ENCODE peak calls at places on chromosomes 11 and 22, in five cellular contexts. X, L, T, K and H are unnamed samples.

GRCh38 chr22:48868554-48868953 is 959.1 kb downstream of the BRD1 start:
- DNase-seq in L (no peak), X (no peak), K (no peak), T (no peak), H (peak)

GRCh38 chr11:27699242-27699925 is 871 bp downstream of the BDNF start:
- DNase-seq in T (no peak), K (no peak), L (peak), X (no peak), H (peak)

GRCh38 chr11:130720232-130720787 is 196.0 kb downstream of the SNX19 start:
- DNase-seq in T (no peak), X (no peak), K (no peak), L (no peak), H (no peak)

GRCh38 chr11:12087075-12087775 is 23.2 kb upstream of the MICAL2 start:
- DNase-seq in X (no peak), T (no peak), L (no peak), K (no peak), H (no peak)

GRCh38 chr22:22343603-22344276 is 99.2 kb downstream of the VPREB1 start:
- DNase-seq in L (no peak), X (no peak), T (no peak), K (no peak), H (no peak)

GRCh38 chr11:1077033-1077416 is 2.4 kb downstream of the MUC2 start:
- DNase-seq in T (no peak), X (no peak), L (no peak), K (no peak), H (no peak)

GRCh38 chr11:69562816-69563215 is 78.1 kb upstream of the CCND1 start:
- DNase-seq in X (peak), T (no peak), L (no peak), K (no peak), H (peak)

GRCh38 chr11:120932305-120932905 is 91.5 kb upstream of the TBCEL start:
- DNase-seq in L (peak), T (no peak), X (no peak), K (no peak), H (no peak)

GRCh38 chr11:65482306-65482850 is 16.5 kb upstream of the MALAT1 start:
- DNase-seq in L (no peak), K (no peak), T (no peak), X (peak), H (no peak)

GRCh38 chr11:61891331-61892084 is at the start of gene FADS3:
- DNase-seq in L (peak), T (no peak), K (peak), X (peak), H (no peak)

GRCh38 chr11:134181707-134182106 is 42.1 kb downstream of the NCAPD3 start:
- DNase-seq in T (no peak), L (no peak), K (peak), X (no peak), H (no peak)

GRCh38 chr22:36322602-36322915 is 65.2 kb downstream of the MYH9 start:
- DNase-seq in X (no peak), L (no peak), T (no peak), K (no peak), H (no peak)

GRCh38 chr11:75272391-75272790 is 31.8 kb downstream of the TPBGL start:
- DNase-seq in L (no peak), X (peak), T (no peak), K (no peak), H (no peak)

GRCh38 chr11:7640826-7641225 is 32.5 kb downstream of the CYB5R2 start:
- DNase-seq in L (no peak), X (no peak), K (no peak), T (no peak), H (no peak)

GRCh38 chr11:27291302-27291889 is 71.6 kb downstream of the CCDC34 start:
- DNase-seq in T (no peak), K (no peak), L (peak), X (no peak), H (no peak)

GRCh38 chr11:105229758-105230157 is 90.2 kb upstream of the CARD18 start:
- DNase-seq in X (no peak), L (no peak), K (no peak), T (no peak), H (no peak)

GRCh38 chr11:118001494-118001971 is 15.3 kb downstream of the IL10RA start:
- DNase-seq in X (no peak), T (no peak), L (no peak), K (no peak), H (no peak)

GRCh38 chr22:37752189-37753061 is 55.3 kb upstream of the GCAT start:
- DNase-seq in T (no peak), K (peak), L (peak), X (peak), H (no peak)

GRCh38 chr11:131932584-131933360 is 562.4 kb downstream of the NTM start:
- DNase-seq in K (no peak), T (no peak), L (no peak), X (no peak), H (no peak)

GRCh38 chr11:68524213-68524612 is 63.7 kb downstream of the PPP6R3 start:
- DNase-seq in K (no peak), T (no peak), X (no peak), L (no peak), H (no peak)

GRCh38 chr11:76047766-76048165 is 158.5 kb downstream of the WNT11 start:
- DNase-seq in X (no peak), K (no peak), L (no peak), T (no peak), H (no peak)

GRCh38 chr22:11066458-11067285 is 4461.3 kb upstream of the OR11H1 start:
- DNase-seq in K (no peak), T (peak), X (peak), L (no peak), H (no peak)

GRCh38 chr11:3192511-3193372 is 25.9 kb downstream of the MRGPRG start:
- DNase-seq in K (no peak), T (no peak), X (peak), L (no peak), H (no peak)

GRCh38 chr22:43173566-43173965 is 13.4 kb downstream of the TTLL12 start:
- DNase-seq in X (no peak), T (no peak), K (no peak), L (no peak), H (no peak)
- TF ChIP-seq CTCF in X (no peak), T (no peak), K (no peak), L (no peak), H (no peak)

GRCh38 chr11:80722616-80723015 is 1281.8 kb upstream of the TENM4 start:
- DNase-seq in K (no peak), X (no peak), L (no peak), T (no peak), H (no peak)
- TF ChIP-seq CTCF in K (no peak), X (no peak), L (no peak), T (no peak), H (no peak)

DNA sequence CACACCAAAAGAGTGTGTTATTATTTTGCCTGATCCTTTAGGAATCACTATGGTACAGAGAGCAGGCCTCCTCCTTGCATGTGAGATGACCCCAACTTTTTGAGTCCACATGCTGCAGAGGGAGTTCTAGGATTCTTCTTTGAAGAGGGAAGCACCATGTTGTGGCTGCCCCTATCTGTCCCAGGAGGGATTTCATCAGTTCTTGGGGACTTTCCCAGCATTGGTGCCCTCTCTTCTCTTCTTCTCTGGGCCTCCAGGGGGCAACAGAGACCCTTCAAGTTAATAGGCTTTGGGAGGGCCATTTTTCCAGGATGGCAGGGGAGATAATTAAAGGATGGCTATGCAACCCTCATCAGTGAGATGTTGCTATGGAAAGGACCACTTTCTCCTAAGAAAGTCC is 3.6 kb downstream of the MMP1 start:
- DNase-seq in L (peak), K (no peak), T (no peak), X (no peak), H (no peak)
- TF ChIP-seq CTCF in L (peak), K (peak), T (no peak), X (peak), H (peak)

GRCh38 chr11:96141649-96142048 is 201.3 kb downstream of the MAML2 start:
- DNase-seq in K (no peak), T (no peak), X (no peak), L (no peak), H (no peak)
- TF ChIP-seq CTCF in K (no peak), T (no peak), X (no peak), L (no peak), H (no peak)

DNA sequence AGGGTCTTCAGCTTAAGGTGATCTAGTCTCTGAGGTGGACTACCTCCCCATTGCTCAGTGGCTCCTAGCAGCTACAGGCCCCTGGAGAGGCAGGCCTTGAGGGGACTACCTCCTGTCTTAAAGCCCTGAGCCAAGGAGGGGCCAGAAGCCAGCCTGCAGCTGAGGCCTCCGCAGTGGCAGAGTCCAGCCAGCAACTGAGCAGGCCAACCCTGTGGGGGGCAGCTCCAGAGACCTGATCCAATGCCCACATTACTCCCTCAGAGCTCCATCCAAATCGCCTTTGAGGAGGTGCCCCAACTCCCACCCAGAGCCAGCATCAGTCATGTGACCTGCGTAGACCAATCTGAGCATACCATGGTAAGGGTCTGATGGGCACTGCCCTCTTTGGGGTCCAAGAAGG is 2.7 kb downstream of the C2CD2L start:
- DNase-seq in X (no peak), T (no peak), K (no peak), L (no peak), H (peak)
- TF ChIP-seq CTCF in X (no peak), T (no peak), K (no peak), L (no peak), H (no peak)

DNA sequence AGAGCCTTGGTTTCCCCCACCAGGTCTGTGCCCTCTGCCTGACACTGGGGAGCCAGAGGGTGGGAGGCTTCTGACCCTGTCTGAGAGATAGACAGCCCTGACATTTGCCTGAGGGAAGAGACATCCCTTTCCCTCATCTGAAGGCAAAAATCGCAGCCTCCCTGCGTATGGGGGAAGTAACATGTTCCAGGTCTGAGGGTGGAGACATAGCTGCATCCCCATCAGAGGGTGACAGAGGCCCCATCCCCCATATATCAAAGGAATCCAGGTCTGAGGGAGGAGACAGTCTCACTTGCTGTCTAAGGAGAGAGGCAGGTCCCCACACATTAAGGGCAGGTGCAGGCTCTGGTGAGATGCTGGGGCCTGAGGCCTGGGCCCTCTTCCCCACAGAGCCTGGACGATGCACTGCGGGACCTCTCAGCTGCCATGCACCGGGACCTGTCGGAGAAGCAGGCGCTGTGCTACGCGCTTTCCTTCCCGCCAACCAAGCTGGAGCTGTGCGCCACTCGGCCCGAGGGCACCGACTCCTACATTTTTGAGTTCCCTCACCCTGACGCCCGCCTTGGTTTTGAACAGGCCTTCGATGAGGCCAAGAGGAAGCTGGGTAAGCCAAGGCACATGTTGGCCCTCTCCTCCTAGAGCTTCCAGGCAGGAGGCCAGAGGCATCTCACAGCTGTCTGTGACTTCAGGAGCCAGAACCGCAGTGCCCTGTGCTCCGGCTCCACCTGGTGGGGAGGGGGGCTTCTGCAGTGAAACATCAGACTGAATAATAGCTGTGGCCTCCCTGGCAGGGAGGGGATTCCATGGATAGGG is 16.1 kb upstream of the RELT start:
- DNase-seq in X (no peak), K (no peak), L (peak), T (no peak), H (no peak)
- TF ChIP-seq CTCF in X (no peak), K (peak), L (peak), T (no peak), H (peak)

GRCh38 chr11:111307472-111308108 is 9.2 kb downstream of the POU2AF3 start:
- DNase-seq in K (no peak), X (no peak), T (no peak), L (no peak), H (no peak)
- TF ChIP-seq CTCF in K (no peak), X (no peak), T (no peak), L (no peak), H (no peak)

GRCh38 chr22:28442951-28443876 is 236.4 kb downstream of the TTC28 start:
- DNase-seq in L (peak), X (peak), K (peak), T (no peak), H (no peak)

GRCh38 chr22:28441720-28442263 is 237.8 kb downstream of the TTC28 start:
- DNase-seq in X (no peak), T (no peak), K (no peak), L (peak), H (no peak)

GRCh38 chr22:28438183-28438778 is 241.4 kb downstream of the TTC28 start:
- DNase-seq in K (no peak), L (no peak), T (no peak), X (no peak), H (no peak)

GRCh38 chr22:28442264-28442950 is 237.2 kb downstream of the TTC28 start:
- DNase-seq in L (peak), T (no peak), K (peak), X (peak), H (peak)

DNA sequence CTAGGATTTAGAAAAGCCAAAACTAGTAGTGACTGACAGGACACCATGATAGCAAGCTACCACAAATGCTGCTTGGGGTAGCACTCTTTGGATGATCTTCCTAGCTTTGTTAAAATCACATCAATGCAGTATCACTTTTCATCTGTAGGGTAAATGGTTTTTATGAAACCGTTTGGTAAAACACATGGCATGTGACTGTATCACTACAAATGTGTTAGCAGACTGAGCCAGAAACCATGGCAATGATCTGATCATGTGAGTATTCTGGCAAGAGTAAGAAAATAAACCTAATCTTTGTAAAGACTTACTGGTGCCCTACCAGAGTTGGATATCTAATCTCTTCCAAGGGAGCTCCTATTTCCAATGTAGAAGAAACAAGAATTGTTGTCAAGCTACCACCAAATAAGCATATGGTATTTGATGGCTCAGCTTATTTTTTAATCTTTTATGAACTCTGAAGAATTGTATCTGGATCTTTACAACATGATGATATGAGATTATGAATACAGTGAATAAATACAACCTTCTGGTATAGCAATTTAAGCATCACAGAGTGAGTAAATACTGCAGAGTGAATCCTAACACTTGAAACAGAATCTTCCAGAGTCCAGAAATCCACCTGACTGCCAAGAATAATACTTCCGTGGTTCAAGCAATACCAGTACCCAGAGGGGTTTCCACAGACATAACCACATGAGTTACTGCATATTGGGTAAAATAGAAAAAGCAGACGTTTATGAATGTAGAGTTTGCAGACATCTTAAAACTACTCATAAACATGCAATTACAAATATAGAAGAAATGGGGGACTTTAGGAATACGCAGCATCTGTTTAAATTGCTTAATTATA is 238.9 kb downstream of the TTC28 start:
- DNase-seq in L (no peak), K (no peak), X (no peak), T (no peak), H (no peak)
- TF ChIP-seq CTCF in L (no peak), K (no peak), X (no peak), T (no peak), H (no peak)

DNA sequence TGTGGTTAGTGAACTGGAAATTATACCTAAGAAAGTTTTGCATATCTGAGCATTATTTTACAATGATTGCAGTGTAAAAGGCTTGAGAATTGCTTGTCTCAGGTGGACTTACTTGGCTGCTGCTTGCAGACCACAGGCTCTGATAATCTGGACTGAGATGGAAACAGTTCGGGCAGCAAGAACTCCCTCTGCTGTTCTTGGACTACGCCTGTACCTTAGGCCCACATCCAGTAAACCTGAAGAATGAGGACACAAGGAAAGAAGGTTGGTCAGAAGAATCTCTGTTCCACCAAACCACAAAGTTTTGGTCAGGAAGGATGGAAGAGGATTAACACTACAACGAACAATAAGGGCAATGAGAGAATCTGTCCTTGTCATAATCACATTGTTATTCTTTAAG is 80.1 kb downstream of the C2CD3 start:
- DNase-seq in T (no peak), K (no peak), X (no peak), L (peak), H (no peak)
- TF ChIP-seq CTCF in T (no peak), K (peak), X (peak), L (peak), H (peak)

GRCh38 chr11:92141159-92141558 is 83.5 kb upstream of the FAT3 start:
- DNase-seq in T (no peak), L (no peak), K (no peak), X (no peak), H (no peak)

GRCh38 chr11:92140021-92140420 is 84.6 kb upstream of the FAT3 start:
- DNase-seq in X (no peak), L (no peak), K (no peak), T (no peak), H (no peak)

GRCh38 chr11:92141725-92142124 is 82.9 kb upstream of the FAT3 start:
- DNase-seq in T (no peak), L (no peak), X (no peak), K (no peak), H (no peak)

GRCh38 chr11:92131289-92131890 is 93.2 kb upstream of the FAT3 start:
- DNase-seq in K (no peak), T (no peak), L (no peak), X (no peak), H (no peak)

GRCh38 chr11:92136792-92137191 is 87.8 kb upstream of the FAT3 start:
- DNase-seq in K (no peak), L (peak), X (no peak), T (no peak), H (no peak)
- TF ChIP-seq CTCF in K (no peak), L (peak), X (no peak), T (no peak), H (no peak)